ENCODE peak calls at places on chromosomes 12 and 14, in eight cellular contexts. One of them, this sample, is unnamed.

GRCh38 chr14:40697221-40697620 is 909.5 kb upstream of the LRFN5 start:
- DNase-seq in pancreas: no peak
- DNase-seq in left ventricle myocardium inferior: no peak
- DNase-seq in lung: no peak
- DNase-seq in small intestine: no peak
- DNase-seq in HL-60: no peak
- DNase-seq in lower lobe of right lung: no peak
- DNase-seq in AG04450: no peak
- DNase-seq in this sample: no peak

GRCh38 chr12:106493531-106493930 is 89.3 kb upstream of the RFX4 start:
- DNase-seq in pancreas: no peak
- DNase-seq in left ventricle myocardium inferior: no peak
- DNase-seq in lung: no peak
- DNase-seq in small intestine: peak; percentile 17
- DNase-seq in HL-60: no peak
- DNase-seq in lower lobe of right lung: no peak
- DNase-seq in AG04450: no peak
- DNase-seq in this sample: no peak

GRCh38 chr14:68449565-68450295 is 343.1 kb downstream of the ZFP36L1 start:
- DNase-seq in pancreas: no peak
- DNase-seq in left ventricle myocardium inferior: no peak
- DNase-seq in lung: no peak
- DNase-seq in small intestine: no peak
- DNase-seq in HL-60: no peak
- DNase-seq in lower lobe of right lung: no peak
- DNase-seq in AG04450: no peak
- DNase-seq in this sample: no peak

GRCh38 chr14:21781543-21781942 is 107.9 kb upstream of the OR4E1 start:
- DNase-seq in pancreas: no peak
- DNase-seq in left ventricle myocardium inferior: no peak
- DNase-seq in lung: no peak
- DNase-seq in small intestine: no peak
- DNase-seq in HL-60: no peak
- DNase-seq in lower lobe of right lung: no peak
- DNase-seq in AG04450: no peak
- DNase-seq in this sample: no peak

GRCh38 chr14:66575014-66575413 is 67.1 kb downstream of the GPHN start:
- DNase-seq in pancreas: no peak
- DNase-seq in left ventricle myocardium inferior: no peak
- DNase-seq in lung: no peak
- DNase-seq in small intestine: no peak
- DNase-seq in HL-60: no peak
- DNase-seq in lower lobe of right lung: no peak
- DNase-seq in AG04450: no peak
- DNase-seq in this sample: no peak

GRCh38 chr12:15928345-15928744 is 17.2 kb downstream of the DERA start:
- DNase-seq in pancreas: no peak
- DNase-seq in left ventricle myocardium inferior: no peak
- DNase-seq in lung: no peak
- DNase-seq in small intestine: no peak
- DNase-seq in HL-60: no peak
- DNase-seq in lower lobe of right lung: no peak
- DNase-seq in AG04450: peak; percentile 81
- DNase-seq in this sample: no peak

GRCh38 chr14:29236848-29237247 is 470.3 kb downstream of the FOXG1 start:
- DNase-seq in pancreas: no peak
- DNase-seq in left ventricle myocardium inferior: no peak
- DNase-seq in lung: no peak
- DNase-seq in small intestine: no peak
- DNase-seq in HL-60: no peak
- DNase-seq in lower lobe of right lung: no peak
- DNase-seq in AG04450: peak; percentile 30
- DNase-seq in this sample: no peak

GRCh38 chr14:75373616-75374015 is 54.2 kb upstream of the JDP2 start:
- DNase-seq in pancreas: no peak
- DNase-seq in left ventricle myocardium inferior: no peak
- DNase-seq in lung: no peak
- DNase-seq in small intestine: no peak
- DNase-seq in HL-60: no peak
- DNase-seq in lower lobe of right lung: no peak
- DNase-seq in AG04450: no peak
- DNase-seq in this sample: no peak

GRCh38 chr12:75438052-75438754 is 42.4 kb upstream of the GLIPR1 start:
- DNase-seq in pancreas: no peak
- DNase-seq in left ventricle myocardium inferior: no peak
- DNase-seq in lung: no peak
- DNase-seq in small intestine: no peak
- DNase-seq in HL-60: no peak
- DNase-seq in lower lobe of right lung: no peak
- DNase-seq in AG04450: no peak
- DNase-seq in this sample: no peak

GRCh38 chr12:115230576-115230975 is 546.6 kb upstream of the TBX3 start:
- DNase-seq in pancreas: no peak
- DNase-seq in left ventricle myocardium inferior: no peak
- DNase-seq in lung: no peak
- DNase-seq in small intestine: no peak
- DNase-seq in HL-60: no peak
- DNase-seq in lower lobe of right lung: no peak
- DNase-seq in AG04450: no peak
- DNase-seq in this sample: no peak

GRCh38 chr12:12749433-12749832 is 32.3 kb downstream of the CDKN1B start:
- DNase-seq in pancreas: no peak
- DNase-seq in left ventricle myocardium inferior: no peak
- DNase-seq in lung: no peak
- DNase-seq in small intestine: peak; percentile 89
- DNase-seq in HL-60: no peak
- DNase-seq in lower lobe of right lung: no peak
- DNase-seq in AG04450: no peak
- DNase-seq in this sample: peak; percentile 58

GRCh38 chr12:96177013-96177412 is 17.2 kb upstream of the ELK3 start:
- DNase-seq in pancreas: no peak
- DNase-seq in left ventricle myocardium inferior: no peak
- DNase-seq in lung: no peak
- DNase-seq in small intestine: no peak
- DNase-seq in HL-60: no peak
- DNase-seq in lower lobe of right lung: no peak
- DNase-seq in AG04450: no peak
- DNase-seq in this sample: no peak

GRCh38 chr14:21902561-21903199 is 229.1 kb upstream of the OR4E1 start:
- DNase-seq in pancreas: no peak
- DNase-seq in left ventricle myocardium inferior: no peak
- DNase-seq in lung: no peak
- DNase-seq in small intestine: peak; percentile 4
- DNase-seq in HL-60: peak; percentile 49
- DNase-seq in lower lobe of right lung: no peak
- DNase-seq in AG04450: no peak
- DNase-seq in this sample: no peak

GRCh38 chr12:52976574-52977071 is 27.7 kb downstream of the KRT18 start:
- DNase-seq in pancreas: no peak
- DNase-seq in left ventricle myocardium inferior: no peak
- DNase-seq in lung: no peak
- DNase-seq in small intestine: no peak
- DNase-seq in HL-60: no peak
- DNase-seq in lower lobe of right lung: no peak
- DNase-seq in AG04450: peak; percentile 24
- DNase-seq in this sample: no peak

GRCh38 chr12:116689586-116689985 is 48.3 kb downstream of the SPRING1 start:
- DNase-seq in pancreas: no peak
- DNase-seq in left ventricle myocardium inferior: no peak
- DNase-seq in lung: no peak
- DNase-seq in small intestine: no peak
- DNase-seq in HL-60: no peak
- DNase-seq in lower lobe of right lung: no peak
- DNase-seq in AG04450: no peak
- DNase-seq in this sample: no peak

GRCh38 chr12:53049582-53050318 is at the start of gene TNS2:
- DNase-seq in pancreas: peak; percentile 81
- DNase-seq in left ventricle myocardium inferior: peak; percentile 89
- DNase-seq in lung: peak; percentile 82
- DNase-seq in small intestine: peak; percentile 84
- DNase-seq in HL-60: no peak
- DNase-seq in lower lobe of right lung: peak; percentile 88
- DNase-seq in AG04450: no peak
- DNase-seq in this sample: peak; percentile 88

GRCh38 chr14:54362089-54362504 is 34.7 kb upstream of the CDKN3 start:
- DNase-seq in pancreas: no peak
- DNase-seq in left ventricle myocardium inferior: no peak
- DNase-seq in lung: no peak
- DNase-seq in small intestine: no peak
- DNase-seq in HL-60: no peak
- DNase-seq in lower lobe of right lung: no peak
- DNase-seq in AG04450: no peak
- DNase-seq in this sample: no peak

GRCh38 chr14:29354446-29354845 is 573.2 kb downstream of the PRKD1 start:
- DNase-seq in pancreas: no peak
- DNase-seq in left ventricle myocardium inferior: no peak
- DNase-seq in lung: no peak
- DNase-seq in small intestine: no peak
- DNase-seq in HL-60: no peak
- DNase-seq in lower lobe of right lung: no peak
- DNase-seq in AG04450: no peak
- DNase-seq in this sample: no peak

GRCh38 chr12:112755507-112755906 is 36.0 kb upstream of the RPH3A start:
- DNase-seq in pancreas: no peak
- DNase-seq in left ventricle myocardium inferior: no peak
- DNase-seq in lung: no peak
- DNase-seq in small intestine: no peak
- DNase-seq in HL-60: no peak
- DNase-seq in lower lobe of right lung: no peak
- DNase-seq in AG04450: no peak
- DNase-seq in this sample: no peak

GRCh38 chr12:77847665-77848431 is 17.2 kb downstream of the NAV3 start:
- DNase-seq in pancreas: no peak
- DNase-seq in left ventricle myocardium inferior: no peak
- DNase-seq in lung: no peak
- DNase-seq in small intestine: no peak
- DNase-seq in HL-60: no peak
- DNase-seq in lower lobe of right lung: no peak
- DNase-seq in AG04450: peak; percentile 53
- DNase-seq in this sample: no peak

GRCh38 chr14:75831971-75832370 is 149.8 kb downstream of the TGFB3 start:
- DNase-seq in pancreas: no peak
- DNase-seq in left ventricle myocardium inferior: no peak
- DNase-seq in lung: peak; percentile 45
- DNase-seq in small intestine: peak; percentile 57
- DNase-seq in HL-60: peak; percentile 51
- DNase-seq in lower lobe of right lung: no peak
- DNase-seq in AG04450: no peak
- DNase-seq in this sample: no peak

DNA sequence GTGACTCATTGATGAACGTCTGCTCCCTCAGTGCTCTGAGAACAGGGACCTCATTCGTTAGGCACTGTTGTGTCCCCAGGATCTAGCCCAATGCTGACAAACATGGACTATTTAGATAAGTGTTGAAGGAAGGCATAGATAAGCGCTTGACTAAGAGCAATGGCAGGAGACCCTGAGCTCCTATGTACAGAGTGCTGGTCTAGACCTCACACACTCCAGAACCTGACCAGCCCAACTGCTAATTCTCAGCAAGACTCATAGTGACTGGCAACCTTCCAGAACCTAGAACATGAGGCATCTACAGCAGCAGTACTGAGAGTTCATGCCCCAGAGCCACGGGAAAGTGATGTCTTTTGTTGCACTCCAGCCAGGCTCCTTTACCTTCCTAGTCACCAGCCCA is 69.2 kb downstream of the CRACR2A start:
- DNase-seq in pancreas: no peak
- DNase-seq in left ventricle myocardium inferior: no peak
- DNase-seq in lung: no peak
- DNase-seq in small intestine: no peak
- DNase-seq in HL-60: no peak
- DNase-seq in lower lobe of right lung: no peak
- DNase-seq in AG04450: no peak
- DNase-seq in this sample: no peak
- H3K27ac ChIP-seq in pancreas: no peak overlapping the region
- H3K27ac ChIP-seq in left ventricle myocardium inferior: peak overlapping the region; percentile 82
- H3K27ac ChIP-seq in lung: no peak overlapping the region
- H3K27ac ChIP-seq in small intestine: no peak overlapping the region
- H3K27ac ChIP-seq in HL-60: no peak overlapping the region
- H3K27ac ChIP-seq in lower lobe of right lung: no peak overlapping the region
- H3K27ac ChIP-seq in AG04450: no peak overlapping the region
- H3K27ac ChIP-seq in this sample: no peak overlapping the region

GRCh38 chr12:91177380-91177779 is 5.2 kb downstream of the DCN start:
- DNase-seq in pancreas: no peak
- DNase-seq in left ventricle myocardium inferior: no peak
- DNase-seq in lung: no peak
- DNase-seq in small intestine: no peak
- DNase-seq in HL-60: no peak
- DNase-seq in lower lobe of right lung: no peak
- DNase-seq in AG04450: no peak
- DNase-seq in this sample: no peak
- H3K27ac ChIP-seq in pancreas: no peak overlapping the region
- H3K27ac ChIP-seq in left ventricle myocardium inferior: peak overlapping the region; percentile 85
- H3K27ac ChIP-seq in lung: no peak overlapping the region
- H3K27ac ChIP-seq in small intestine: no peak overlapping the region
- H3K27ac ChIP-seq in HL-60: no peak overlapping the region
- H3K27ac ChIP-seq in lower lobe of right lung: peak overlapping the region; percentile 74
- H3K27ac ChIP-seq in AG04450: no peak overlapping the region
- H3K27ac ChIP-seq in this sample: no peak overlapping the region

DNA sequence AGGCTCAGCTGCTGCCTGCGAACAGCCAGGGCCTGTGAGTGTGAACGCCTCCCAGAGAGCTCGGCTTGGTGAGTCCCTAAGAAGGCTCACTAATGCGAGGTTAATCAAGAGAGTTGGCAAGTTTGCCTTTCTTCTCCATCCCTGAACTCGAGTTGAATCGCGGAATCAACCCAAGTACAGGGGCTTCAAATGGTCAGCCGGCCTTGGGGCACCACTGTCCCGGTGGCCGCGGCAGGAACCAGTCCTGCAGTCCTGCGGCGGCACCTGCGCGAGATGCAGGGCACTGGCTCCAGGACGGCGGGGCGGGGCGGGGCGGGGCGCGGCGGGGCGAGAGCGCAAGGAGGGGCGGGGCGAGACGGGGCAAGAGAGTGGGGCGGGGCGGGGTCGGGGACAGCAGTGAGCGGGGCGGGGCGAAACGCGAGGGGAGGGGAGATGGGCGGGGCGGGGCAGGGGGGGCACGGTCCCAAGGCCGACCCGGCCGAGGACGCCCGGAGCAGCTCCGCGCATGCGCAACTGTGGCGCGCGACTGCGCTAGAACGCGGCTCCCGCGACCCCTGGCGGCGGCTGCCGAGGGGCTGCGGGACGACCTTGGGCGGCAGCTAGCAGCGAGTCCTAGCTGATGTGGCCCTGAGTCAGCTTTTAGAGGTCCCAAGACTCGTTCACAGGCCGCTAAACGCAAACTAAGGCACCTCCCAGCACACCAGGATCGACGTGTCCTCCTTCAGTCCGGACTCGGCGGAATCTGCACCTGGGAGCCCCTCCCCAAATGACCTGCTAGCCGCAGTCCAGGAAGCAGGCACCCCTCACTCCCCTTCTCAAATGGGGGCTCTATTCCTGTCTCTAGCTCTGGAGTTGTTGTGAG is 58.0 kb downstream of the TTC7B start:
- DNase-seq in pancreas: peak; percentile 99
- DNase-seq in left ventricle myocardium inferior: peak; percentile 92
- DNase-seq in lung: peak; percentile 89
- DNase-seq in small intestine: peak; percentile 91
- DNase-seq in HL-60: peak; percentile 84
- DNase-seq in lower lobe of right lung: peak; percentile 95
- DNase-seq in AG04450: peak; percentile 74
- DNase-seq in this sample: peak; percentile 94
- H3K27ac ChIP-seq in pancreas: peak overlapping the region; percentile 32
- H3K27ac ChIP-seq in left ventricle myocardium inferior: peak overlapping the region; percentile 98
- H3K27ac ChIP-seq in lung: peak overlapping the region; percentile 74
- H3K27ac ChIP-seq in small intestine: peak overlapping the region; percentile 96
- H3K27ac ChIP-seq in HL-60: peak overlapping the region; percentile 62
- H3K27ac ChIP-seq in lower lobe of right lung: peak overlapping the region; percentile 89
- H3K27ac ChIP-seq in AG04450: peak overlapping the region; percentile 57
- H3K27ac ChIP-seq in this sample: peak overlapping the region; percentile 89

GRCh38 chr12:11540615-11541014 is 108.9 kb upstream of the ETV6 start:
- DNase-seq in pancreas: no peak
- DNase-seq in left ventricle myocardium inferior: no peak
- DNase-seq in lung: no peak
- DNase-seq in small intestine: no peak
- DNase-seq in HL-60: no peak
- DNase-seq in lower lobe of right lung: no peak
- DNase-seq in AG04450: no peak
- DNase-seq in this sample: no peak
- H3K27ac ChIP-seq in pancreas: no peak overlapping the region
- H3K27ac ChIP-seq in left ventricle myocardium inferior: no peak overlapping the region
- H3K27ac ChIP-seq in lung: no peak overlapping the region
- H3K27ac ChIP-seq in small intestine: no peak overlapping the region
- H3K27ac ChIP-seq in HL-60: no peak overlapping the region
- H3K27ac ChIP-seq in lower lobe of right lung: no peak overlapping the region
- H3K27ac ChIP-seq in AG04450: no peak overlapping the region
- H3K27ac ChIP-seq in this sample: no peak overlapping the region